ENCODE peak calls at places on chromosomes 2 and 18, in ten cellular contexts. J, F, I, T, P, K, Z, W, O and C are unnamed samples.

GRCh38 chr2:175880-176800 is 87.7 kb downstream of the SH3YL1 start:
- DNase-seq in J (no peak), F (no peak), W (no peak), P (no peak), Z (no peak), T (no peak), I (no peak), O (no peak), K (no peak), C (no peak)

GRCh38 chr2:238433300-238433915 is 6.7 kb downstream of the ASB1 start:
- DNase-seq in T (no peak), Z (no peak), W (no peak), K (no peak), I (no peak), P (no peak), O (no peak), F (no peak), J (no peak), C (no peak)

GRCh38 chr18:44143054-44143453 is 537.6 kb upstream of the SETBP1 start:
- DNase-seq in W (no peak), Z (no peak), K (no peak), F (peak), J (no peak), P (no peak), O (no peak), T (no peak), I (no peak), C (no peak)

GRCh38 chr2:200765139-200765951 is 46.4 kb upstream of the BZW1 start:
- DNase-seq in T (no peak), Z (no peak), F (peak), P (no peak), O (peak), K (no peak), W (no peak), I (no peak), J (no peak), C (no peak)

GRCh38 chr2:153509133-153509532 is 30.6 kb upstream of the RPRM start:
- DNase-seq in F (no peak), T (no peak), W (no peak), K (no peak), P (no peak), I (no peak), Z (no peak), O (no peak), J (no peak), C (no peak)

GRCh38 chr18:23934252-23934651 is 80.3 kb upstream of the TTC39C start:
- DNase-seq in W (no peak), P (no peak), F (no peak), K (no peak), I (no peak), J (no peak), Z (no peak), O (no peak), T (no peak), C (no peak)

GRCh38 chr2:179543361-179543901 is 278.8 kb upstream of the SESTD1 start:
- DNase-seq in W (no peak), I (no peak), J (no peak), Z (no peak), P (no peak), F (peak), O (peak), K (no peak), T (no peak), C (no peak)

GRCh38 chr2:237674731-237675276 is 47.4 kb downstream of the LRRFIP1 start:
- DNase-seq in O (peak), I (peak), T (peak), K (peak), P (peak), J (peak), Z (no peak), F (peak), W (peak), C (no peak)

GRCh38 chr2:135174049-135174801 is 122.1 kb downstream of the RAB3GAP1 start:
- DNase-seq in J (no peak), T (no peak), O (no peak), I (no peak), W (no peak), Z (no peak), P (no peak), K (no peak), F (no peak), C (no peak)

GRCh38 chr2:235607541-235608199 is 113.8 kb downstream of the AGAP1 start:
- DNase-seq in T (no peak), F (peak), Z (no peak), W (no peak), K (no peak), P (no peak), O (no peak), J (no peak), I (no peak), C (no peak)

GRCh38 chr18:50144535-50144934 is 50.4 kb downstream of the MYO5B start:
- DNase-seq in O (no peak), P (no peak), Z (no peak), K (no peak), W (no peak), I (no peak), F (no peak), T (no peak), J (no peak), C (no peak)

GRCh38 chr2:137173514-137173913 is 408.2 kb downstream of the THSD7B start:
- DNase-seq in K (no peak), F (peak), T (no peak), J (no peak), I (no peak), P (no peak), Z (no peak), W (no peak), O (peak), C (no peak)

GRCh38 chr2:65640793-65641103 is 208.3 kb upstream of the SPRED2 start:
- DNase-seq in I (no peak), J (no peak), T (no peak), W (no peak), F (no peak), O (no peak), K (no peak), P (no peak), Z (no peak), C (no peak)

GRCh38 chr2:65637061-65637460 is 204.7 kb upstream of the SPRED2 start:
- DNase-seq in Z (no peak), P (no peak), K (no peak), T (no peak), J (no peak), I (no peak), O (no peak), F (peak), W (no peak), C (no peak)

GRCh38 chr2:65636024-65636423 is 203.6 kb upstream of the SPRED2 start:
- DNase-seq in Z (no peak), K (no peak), T (no peak), P (no peak), W (no peak), O (no peak), J (no peak), I (no peak), F (no peak), C (no peak)

GRCh38 chr2:65639156-65639876 is 206.9 kb upstream of the SPRED2 start:
- DNase-seq in Z (no peak), K (no peak), I (no peak), J (no peak), T (no peak), O (peak), P (no peak), F (peak), W (no peak), C (no peak)

GRCh38 chr2:65638438-65638837 is 206.0 kb upstream of the SPRED2 start:
- DNase-seq in Z (no peak), I (no peak), K (no peak), F (no peak), W (no peak), J (no peak), P (no peak), O (no peak), T (no peak), C (no peak)
- TF ChIP-seq CTCF in Z (no peak), I (no peak), K (no peak), F (no peak), W (no peak), J (no peak), P (no peak), O (peak), T (no peak), C (no peak)

GRCh38 chr2:120958623-120959366 is 223.1 kb downstream of the GLI2 start:
- DNase-seq in W (no peak), Z (no peak), I (peak), J (no peak), O (no peak), T (no peak), F (no peak), K (no peak), P (no peak), C (no peak)
- TF ChIP-seq CTCF in W (no peak), Z (peak), I (no peak), J (no peak), O (peak), T (no peak), F (peak), K (peak), P (no peak), C (no peak)

GRCh38 chr2:79529636-79530035 is 16.8 kb downstream of the CTNNA2 start:
- DNase-seq in Z (no peak), K (no peak), T (no peak), I (no peak), P (no peak), F (no peak), W (no peak), O (no peak), J (no peak), C (no peak)

DNA sequence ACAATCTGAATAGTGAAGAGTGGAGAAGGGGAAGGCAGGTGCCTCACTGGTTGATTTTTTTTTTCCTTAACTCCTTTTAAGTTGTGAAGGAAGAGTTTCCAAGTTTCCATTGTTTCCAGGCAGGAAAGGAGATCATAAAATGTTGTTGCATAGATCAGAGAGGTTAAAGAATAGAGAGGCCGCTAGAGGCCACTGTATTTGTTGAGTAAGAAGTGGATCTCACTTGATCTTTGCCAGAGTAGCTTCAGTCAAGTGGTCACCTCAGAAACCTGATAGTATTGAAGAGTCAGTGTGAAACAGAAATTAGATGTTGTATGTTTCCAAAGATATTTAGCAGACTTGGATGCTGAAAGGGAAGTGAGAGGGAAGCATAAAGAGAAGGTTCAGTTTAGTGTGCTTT is 17.6 kb downstream of the CTNNA2 start:
- DNase-seq in P (no peak), T (no peak), W (no peak), J (no peak), F (peak), I (no peak), Z (no peak), O (no peak), K (no peak), C (no peak)
- TF ChIP-seq CTCF in P (no peak), T (no peak), W (no peak), J (no peak), F (no peak), I (no peak), Z (no peak), O (peak), K (no peak), C (no peak)

GRCh38 chr2:30677861-30678385 is 129.3 kb downstream of the CAPN13 start:
- DNase-seq in T (no peak), W (no peak), Z (no peak), K (no peak), I (peak), F (no peak), P (no peak), O (no peak), J (no peak), C (no peak)

GRCh38 chr2:30677231-30677630 is 130.0 kb downstream of the CAPN13 start:
- DNase-seq in T (no peak), K (no peak), W (no peak), I (no peak), O (no peak), P (no peak), F (no peak), Z (no peak), J (no peak), C (no peak)

GRCh38 chr2:30678410-30679137 is 128.7 kb downstream of the CAPN13 start:
- DNase-seq in F (no peak), W (peak), T (peak), O (no peak), K (no peak), P (no peak), J (no peak), I (peak), Z (no peak), C (no peak)

GRCh38 chr2:30673127-30673526 is 134.1 kb downstream of the CAPN13 start:
- DNase-seq in I (no peak), P (no peak), W (no peak), O (no peak), J (no peak), F (no peak), T (no peak), K (no peak), Z (no peak), C (no peak)

GRCh38 chr2:30675758-30676157 is 131.5 kb downstream of the CAPN13 start:
- DNase-seq in J (no peak), Z (no peak), K (no peak), F (no peak), P (no peak), I (peak), W (peak), O (no peak), T (no peak), C (no peak)
- TF ChIP-seq CTCF in J (no peak), Z (no peak), K (no peak), F (no peak), P (no peak), I (no peak), W (no peak), O (no peak), T (no peak), C (no peak)

DNA sequence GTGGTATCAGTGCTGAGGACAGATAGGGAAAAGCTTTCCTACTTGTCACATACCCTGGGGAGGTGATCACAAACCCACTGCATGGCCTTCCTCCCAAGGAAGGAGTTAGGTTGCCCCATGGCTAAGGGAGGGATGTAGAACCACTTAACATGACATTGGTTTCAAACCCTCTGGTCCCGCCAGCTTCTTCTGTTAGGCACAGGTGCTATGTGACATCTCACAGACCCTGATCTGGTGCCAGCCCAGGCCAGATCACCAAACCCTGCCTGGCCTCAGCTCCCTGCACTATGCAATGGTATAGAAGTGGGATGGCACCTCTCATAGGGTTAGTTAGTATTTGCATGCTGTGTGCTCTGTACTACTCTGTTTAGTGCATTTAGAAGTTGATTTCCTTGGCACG is 58.0 kb downstream of the TCF7L1 start:
- DNase-seq in I (no peak), O (no peak), P (no peak), K (no peak), Z (no peak), W (no peak), F (no peak), T (no peak), J (no peak), C (no peak)
- TF ChIP-seq CTCF in I (no peak), O (no peak), P (no peak), K (no peak), Z (no peak), W (no peak), F (no peak), T (no peak), J (no peak), C (no peak)